ENCODE peak calls at places on chromosomes 7 and 10, in six cellular contexts. T, E, B, Z, F and Y are unnamed samples.

GRCh38 chr7:106018566-106019338 is 55.7 kb downstream of the CDHR3 start:
- DNase-seq in T (no peak), E (no peak), B (peak), Z (no peak), F (no peak), Y (no peak)

GRCh38 chr7:81669476-81670105 is 100.3 kb downstream of the HGF start:
- DNase-seq in T (no peak), E (no peak), B (no peak), Z (no peak), F (no peak), Y (no peak)

GRCh38 chr7:99083068-99083651 is 60.7 kb downstream of the SMURF1 start:
- DNase-seq in T (no peak), E (no peak), B (no peak), Z (no peak), F (no peak), Y (no peak)

GRCh38 chr7:71267734-71268133 is 135.8 kb downstream of the GALNT17 start:
- DNase-seq in T (no peak), E (no peak), B (no peak), Z (no peak), F (no peak), Y (no peak)

GRCh38 chr7:151607464-151607867 is 87.8 kb upstream of the RHEB start:
- DNase-seq in T (no peak), E (peak), B (no peak), Z (no peak), F (no peak), Y (no peak)

GRCh38 chr10:43236176-43236850 is 30.6 kb downstream of the RASGEF1A start:
- DNase-seq in T (no peak), E (no peak), B (no peak), Z (no peak), F (no peak), Y (no peak)

GRCh38 chr7:2926898-2927405 is 82.8 kb upstream of the GNA12 start:
- DNase-seq in T (no peak), E (no peak), B (no peak), Z (no peak), F (no peak), Y (no peak)

GRCh38 chr7:158664406-158664805 is 40.2 kb downstream of the NCAPG2 start:
- DNase-seq in T (no peak), E (no peak), B (no peak), Z (no peak), F (no peak), Y (no peak)

GRCh38 chr7:27101188-27101905 is 1.1 kb downstream of the HOXA2 start:
- DNase-seq in T (no peak), E (no peak), B (no peak), Z (no peak), F (no peak), Y (no peak)

GRCh38 chr10:56178210-56178609 is 182.8 kb downstream of the ZWINT start:
- DNase-seq in T (no peak), E (no peak), B (no peak), Z (no peak), F (no peak), Y (no peak)

GRCh38 chr7:55108818-55109217 is 90.0 kb downstream of the EGFR start:
- DNase-seq in T (no peak), E (no peak), B (no peak), Z (no peak), F (no peak), Y (no peak)

GRCh38 chr10:19922236-19922963 is 106.2 kb downstream of the PLXDC2 start:
- DNase-seq in T (no peak), E (no peak), B (no peak), Z (no peak), F (no peak), Y (no peak)

GRCh38 chr7:17633099-17633498 is 307.2 kb downstream of the SNX13 start:
- DNase-seq in T (no peak), E (peak), B (no peak), Z (no peak), F (no peak), Y (no peak)

GRCh38 chr10:131886181-131886716 is 14.6 kb upstream of the PPP2R2D start:
- DNase-seq in T (no peak), E (no peak), B (no peak), Z (no peak), F (no peak), Y (no peak)

GRCh38 chr7:27235387-27236052 is 7.1 kb upstream of the EVX1 start:
- DNase-seq in T (peak), E (peak), B (peak), Z (no peak), F (no peak), Y (no peak)

GRCh38 chr7:106625678-106626301 is 35.2 kb downstream of the CCDC71L start:
- DNase-seq in T (no peak), E (no peak), B (no peak), Z (no peak), F (no peak), Y (no peak)

GRCh38 chr7:129958643-129959479 is 6.1 kb upstream of the UBE2H start:
- DNase-seq in T (no peak), E (peak), B (peak), Z (no peak), F (no peak), Y (no peak)

GRCh38 chr10:110840225-110840922 is 31.4 kb upstream of the PDCD4 start:
- DNase-seq in T (no peak), E (peak), B (no peak), Z (no peak), F (no peak), Y (no peak)

GRCh38 chr10:33249137-33249536 is 85.3 kb downstream of the NRP1 start:
- DNase-seq in T (no peak), E (no peak), B (no peak), Z (no peak), F (no peak), Y (no peak)

GRCh38 chr10:27245846-27246245 is 5.2 kb upstream of the ACBD5 start:
- DNase-seq in T (no peak), E (no peak), B (no peak), Z (no peak), F (no peak), Y (no peak)

GRCh38 chr10:103800110-103800509 is 55.3 kb downstream of the SH3PXD2A start:
- DNase-seq in T (no peak), E (no peak), B (no peak), Z (no peak), F (no peak), Y (no peak)

GRCh38 chr7:132029369-132030160 is 473.1 kb upstream of the PODXL start:
- DNase-seq in T (no peak), E (no peak), B (no peak), Z (no peak), F (no peak), Y (no peak)

GRCh38 chr7:151426486-151426905 is 13.4 kb downstream of the CRYGN start:
- DNase-seq in T (no peak), E (no peak), B (no peak), Z (no peak), F (no peak), Y (no peak)

GRCh38 chr10:129658673-129659072 is 191.6 kb downstream of the MGMT start:
- DNase-seq in T (no peak), E (peak), B (peak), Z (no peak), F (no peak), Y (no peak)

GRCh38 chr10:2921956-2922680 is 145.2 kb upstream of the PFKP start:
- DNase-seq in T (no peak), E (no peak), B (no peak), Z (no peak), F (no peak), Y (no peak)

GRCh38 chr7:87608443-87608842 is 7.8 kb upstream of the ABCB1 start:
- DNase-seq in T (no peak), E (no peak), B (no peak), Z (no peak), F (no peak), Y (no peak)

GRCh38 chr10:100890696-100891271 is 22.0 kb upstream of the SLF2 start:
- DNase-seq in T (peak), E (peak), B (no peak), Z (no peak), F (no peak), Y (no peak)

GRCh38 chr10:121080324-121080807 is 229.2 kb downstream of the WDR11 start:
- DNase-seq in T (no peak), E (no peak), B (no peak), Z (no peak), F (no peak), Y (no peak)

GRCh38 chr10:117543999-117544728 is 1.6 kb downstream of the EMX2 start:
- DNase-seq in T (no peak), E (no peak), B (no peak), Z (no peak), F (no peak), Y (no peak)

GRCh38 chr7:119197872-119198527 is 973.5 kb downstream of the ANKRD7 start:
- DNase-seq in T (peak), E (peak), B (no peak), Z (peak), F (peak), Y (peak)

GRCh38 chr10:114996542-114996941 is 58.5 kb downstream of the TRUB1 start:
- DNase-seq in T (no peak), E (no peak), B (no peak), Z (no peak), F (no peak), Y (no peak)

GRCh38 chr10:8404721-8405120 is 350.2 kb downstream of the GATA3 start:
- DNase-seq in T (no peak), E (no peak), B (no peak), Z (no peak), F (peak), Y (no peak)

GRCh38 chr7:107982918-107983389 is 20.0 kb downstream of the LAMB1 start:
- DNase-seq in T (no peak), E (no peak), B (no peak), Z (no peak), F (no peak), Y (no peak)

GRCh38 chr7:98294798-98295382 is 13.4 kb downstream of the BRI3 start:
- DNase-seq in T (peak), E (peak), B (peak), Z (peak), F (no peak), Y (peak)

GRCh38 chr7:14385074-14385473 is 395.6 kb upstream of the ETV1 start:
- DNase-seq in T (no peak), E (no peak), B (no peak), Z (no peak), F (no peak), Y (no peak)

GRCh38 chr10:77872151-77872946 is 54.2 kb downstream of the DLG5 start:
- DNase-seq in T (no peak), E (no peak), B (no peak), Z (no peak), F (no peak), Y (no peak)
- TF ChIP-seq POLR2AphosphoS5 in T (no peak), E (no peak), B (no peak), Z (no peak), F (no peak), Y (no peak)

GRCh38 chr10:93469454-93469853 is 12.7 kb downstream of the MYOF start:
- DNase-seq in T (no peak), E (no peak), B (no peak), Z (no peak), F (no peak), Y (no peak)
- TF ChIP-seq POLR2A in T (no peak), E (no peak), B (no peak), Z (no peak), F (no peak), Y (no peak)

GRCh38 chr10:68099736-68100135 is 9.6 kb upstream of the MYPN start:
- DNase-seq in T (no peak), E (no peak), B (no peak), Z (no peak), F (no peak), Y (no peak)
- TF ChIP-seq TAF1 in T (no peak), E (no peak), B (no peak), Z (no peak), F (no peak), Y (no peak)

GRCh38 chr7:25795824-25796235 is 356.2 kb upstream of the NFE2L3 start:
- DNase-seq in T (no peak), E (no peak), B (no peak), Z (no peak), F (no peak), Y (no peak)
- TF ChIP-seq POLR2AphosphoS5 in T (no peak), E (no peak), B (no peak), Z (no peak), F (no peak), Y (no peak)

DNA sequence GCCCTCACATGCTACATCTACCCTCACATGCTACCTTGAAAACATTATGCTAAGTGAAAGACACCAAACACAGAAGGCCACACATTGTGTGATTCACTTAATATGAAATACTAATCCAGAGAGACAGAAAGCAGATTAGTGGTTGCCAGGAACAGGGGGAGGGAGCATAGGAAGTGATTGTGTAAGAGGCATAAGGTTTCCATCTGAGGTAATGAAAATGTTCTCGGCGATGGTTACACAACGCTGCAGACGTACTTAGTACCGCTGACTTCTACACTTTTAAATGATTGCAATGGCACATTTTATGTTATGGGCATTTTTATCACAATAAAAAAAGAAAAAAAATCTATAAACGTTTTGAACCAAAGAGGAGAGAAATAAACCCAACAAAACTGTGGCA is 742.3 kb downstream of the TYW1 start:
- DNase-seq in T (no peak), E (no peak), B (no peak), Z (no peak), F (no peak), Y (no peak)
- TF ChIP-seq POLR2A in T (no peak), E (no peak), B (no peak), Z (no peak), F (no peak), Y (no peak)

DNA sequence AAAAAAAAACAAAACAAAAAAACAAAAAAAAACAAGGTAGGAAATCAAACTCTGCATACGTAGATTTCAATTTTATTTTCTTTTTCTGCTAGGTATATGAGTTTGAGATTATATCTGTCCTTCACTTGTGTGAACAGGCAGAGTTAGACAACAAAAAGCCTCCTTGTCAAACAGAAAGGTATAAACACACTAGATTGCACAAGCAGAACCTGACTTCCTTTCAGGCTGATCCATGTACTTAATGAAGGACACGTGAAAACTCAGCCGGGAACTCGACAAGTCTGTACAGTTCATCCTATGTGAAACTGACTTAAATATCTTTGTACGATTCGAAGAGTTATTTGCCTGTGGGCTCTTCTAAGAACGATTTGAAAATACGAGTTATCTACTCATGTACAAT is 254.1 kb downstream of the ARL4A start:
- DNase-seq in T (no peak), E (peak), B (no peak), Z (no peak), F (no peak), Y (no peak)
- TF ChIP-seq TAF1 in T (no peak), E (no peak), B (no peak), Z (no peak), F (no peak), Y (no peak)

GRCh38 chr7:155587486-155587885 is 41.1 kb upstream of the CNPY1 start:
- DNase-seq in T (no peak), E (no peak), B (no peak), Z (no peak), F (no peak), Y (no peak)

GRCh38 chr7:155584763-155585531 is 38.6 kb upstream of the CNPY1 start:
- DNase-seq in T (no peak), E (no peak), B (peak), Z (no peak), F (no peak), Y (no peak)

GRCh38 chr7:155586843-155587440 is 40.6 kb upstream of the CNPY1 start:
- DNase-seq in T (no peak), E (no peak), B (no peak), Z (no peak), F (no peak), Y (no peak)

GRCh38 chr7:155585532-155585895 is 39.2 kb upstream of the CNPY1 start:
- DNase-seq in T (no peak), E (no peak), B (no peak), Z (no peak), F (no peak), Y (no peak)

DNA sequence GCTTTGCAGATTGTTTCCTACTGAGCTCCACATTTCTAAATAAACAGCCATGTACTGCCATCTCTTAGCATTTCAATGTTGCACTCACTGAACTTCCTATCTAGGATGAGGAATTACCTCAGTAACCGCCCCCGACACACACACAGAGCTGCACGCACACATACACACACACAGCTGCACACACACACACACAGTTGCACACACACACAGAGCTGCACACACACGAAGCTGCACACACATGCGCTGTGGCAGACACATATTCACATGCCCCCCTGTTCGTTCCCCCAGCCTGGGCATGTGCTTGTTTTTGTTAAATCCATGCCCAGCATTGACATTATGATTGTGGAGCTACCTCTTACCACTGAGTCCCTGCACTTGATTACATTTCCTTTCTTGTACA is 39.6 kb upstream of the CNPY1 start:
- DNase-seq in T (no peak), E (no peak), B (no peak), Z (no peak), F (no peak), Y (no peak)
- TF ChIP-seq POLR2AphosphoS5 in T (no peak), E (no peak), B (no peak), Z (no peak), F (no peak), Y (no peak)

GRCh38 chr7:100373261-100373831 is at the start of gene PILRA:
- DNase-seq in T (no peak), E (no peak), B (no peak), Z (no peak), F (no peak), Y (no peak)
- TF ChIP-seq POLR2A in T (no peak), E (no peak), B (no peak), Z (no peak), F (no peak), Y (no peak)